ENCODE peak calls at places on chromosomes 13 and 19, in ten cellular contexts. M is sciatic nerve; I is tibial artery; A is NCI-H774; H is NCI-H1105; Q is GM13976; L is NK-92 treated with Interleukin-12 subunit alpha and Interleukin-12 subunit beta, amount 100 ng/mL, for 24 hours; N is mesenchymal stem cell; X is cardiac fibroblast; Y is DND-41. T is an unnamed sample.

GRCh38 chr13:46389985-46390384 is 2.9 kb upstream of the RUBCNL start:
- DNase-seq in Q (peak; percentile 46), A (no peak), H (no peak), N (no peak), Y (peak; percentile 64), L (no peak), M (peak; percentile 68), I (no peak), X (no peak), T (no peak)

GRCh38 chr19:17109962-17110598 is 34.5 kb downstream of the MYO9B start:
- DNase-seq in N (no peak), I (peak; percentile 84), L (no peak), A (no peak), M (peak; percentile 79), X (no peak), Y (no peak), Q (peak; percentile 89), H (no peak), T (no peak)

GRCh38 chr19:44164327-44164672 is 600 bp upstream of the ZNF226 start:
- DNase-seq in Q (no peak), Y (no peak), A (no peak), N (no peak), H (no peak), X (no peak), I (no peak), L (no peak), M (no peak), T (no peak)

GRCh38 chr19:5447700-5448311 is 7.4 kb upstream of the ZNRF4 start:
- DNase-seq in L (no peak), H (no peak), N (no peak), M (no peak), I (no peak), A (no peak), Y (no peak), X (no peak), Q (no peak), T (no peak)

GRCh38 chr13:40812724-40813445 is 23.5 kb downstream of the SLC25A15 start:
- DNase-seq in M (no peak), N (peak; percentile 15), A (no peak), H (no peak), Q (no peak), Y (no peak), L (no peak), I (no peak), X (peak; percentile 55), T (no peak)

GRCh38 chr13:49341517-49341916 is 93.8 kb downstream of the CDADC1 start:
- DNase-seq in Y (no peak), X (no peak), H (no peak), A (no peak), Q (no peak), N (no peak), I (no peak), L (no peak), M (no peak), T (no peak)

GRCh38 chr13:80726895-80727294 is 386.0 kb upstream of the SPRY2 start:
- DNase-seq in N (peak; percentile 15), A (no peak), Y (no peak), M (no peak), L (no peak), X (no peak), I (no peak), H (no peak), Q (no peak), T (no peak)

GRCh38 chr13:33676700-33677048 is 141.3 kb upstream of the RFC3 start:
- DNase-seq in H (no peak), L (no peak), A (peak; percentile 18), M (peak; percentile 66), X (peak; percentile 63), I (no peak), Q (no peak), Y (peak; percentile 17), N (peak; percentile 22), T (peak; percentile 34)

GRCh38 chr13:109369357-109370052 is 416.9 kb downstream of the IRS2 start:
- DNase-seq in Q (no peak), X (no peak), N (no peak), I (no peak), A (no peak), L (no peak), H (no peak), M (no peak), Y (no peak), T (no peak)

GRCh38 chr13:25857830-25858229 is 194.0 kb downstream of the SHISA2 start:
- DNase-seq in L (no peak), A (no peak), N (no peak), H (no peak), Y (no peak), Q (no peak), X (no peak), M (no peak), I (no peak), T (no peak)

GRCh38 chr19:17937371-17937900 is 4.6 kb downstream of the CCDC124 start:
- DNase-seq in M (no peak), L (no peak), Q (no peak), N (no peak), I (no peak), A (no peak), H (no peak), X (no peak), Y (no peak), T (no peak)

GRCh38 chr19:15028490-15028889 is 20.8 kb upstream of the CASP14 start:
- DNase-seq in A (no peak), I (no peak), L (no peak), Q (no peak), X (no peak), M (no peak), N (no peak), H (no peak), Y (no peak), T (no peak)

GRCh38 chr19:39409886-39410619 is 2.4 kb upstream of the PLEKHG2 start:
- DNase-seq in Y (peak; percentile 61), M (peak; percentile 91), H (peak; percentile 28), X (peak; percentile 74), I (peak; percentile 93), N (peak; percentile 90), L (peak; percentile 63), A (no peak), Q (peak; percentile 77), T (peak; percentile 54)

GRCh38 chr13:30292325-30292724 is 15.0 kb downstream of the KATNAL1 start:
- DNase-seq in Y (peak; percentile 45), I (no peak), L (no peak), H (no peak), X (no peak), N (no peak), A (no peak), M (no peak), Q (no peak), T (no peak)

GRCh38 chr19:35066691-35067563 is 25.4 kb downstream of the HPN start:
- DNase-seq in Q (peak; percentile 92), A (peak; percentile 42), I (peak; percentile 89), Y (peak; percentile 84), L (peak; percentile 78), H (peak; percentile 24), X (peak; percentile 86), M (peak; percentile 95), N (peak; percentile 78), T (peak; percentile 78)

GRCh38 chr19:39413903-39414608 is 1.6 kb downstream of the PLEKHG2 start:
- DNase-seq in Q (no peak), I (peak; percentile 78), X (no peak), Y (no peak), H (no peak), L (no peak), M (peak; percentile 73), A (no peak), N (peak; percentile 67), T (peak; percentile 45)

GRCh38 chr13:113489171-113489548 is 1.4 kb downstream of the DCUN1D2 start:
- DNase-seq in X (no peak), A (no peak), H (no peak), Y (no peak), N (no peak), I (no peak), Q (no peak), L (no peak), M (no peak), T (no peak)

GRCh38 chr13:32228330-32229041 is 86.7 kb downstream of the ZAR1L start:
- DNase-seq in H (no peak), A (peak; percentile 78), I (no peak), L (no peak), Y (no peak), X (peak; percentile 52), N (peak; percentile 49), Q (no peak), M (no peak), T (no peak)

GRCh38 chr13:110812111-110812868 is 98.8 kb downstream of the ING1 start:
- DNase-seq in M (no peak), I (peak; percentile 66), X (peak; percentile 9), A (no peak), L (no peak), Y (no peak), H (no peak), N (no peak), Q (no peak), T (peak; percentile 70)

T was measured in SJSA1.